ENCODE peak calls at places on chromosomes 2 and 18, in nine cellular contexts. P is prostate gland, J is testis, K is HCT116, G is Peyer's patch, U is gastrocnemius medialis, F is ovary, Q is IMR-90, A is heart left ventricle. O is an unnamed sample. For H3K36me3 and H3K9me3, the result is how much of the 10 kb centered on the place peaks cover.

GRCh38 chr2:238875161-238875530 is 27.3 kb downstream of the TWIST2 start:
- DNase-seq in P (no peak), J (no peak), K (no peak), G (no peak), U (no peak), F (no peak), Q (no peak), A (no peak), O (no peak)

GRCh38 chr2:27628767-27629709 is at the start of the genes CCDC121 and GPN1:
- DNase-seq in P (peak), J (peak), K (peak), G (peak), U (peak), F (peak), Q (peak), A (peak), O (peak)

GRCh38 chr2:105488198-105488757 is 89.4 kb upstream of the FHL2 start:
- DNase-seq in P (no peak), J (peak), K (no peak), G (no peak), U (peak), F (no peak), Q (no peak), A (peak), O (no peak)

GRCh38 chr2:101794141-101794540 is 96.6 kb downstream of the MAP4K4 start:
- DNase-seq in P (no peak), J (no peak), K (no peak), G (no peak), U (no peak), F (no peak), Q (no peak), A (no peak), O (no peak)

GRCh38 chr2:28394331-28394877 is 1.7 kb downstream of the FOSL2 start:
- DNase-seq in P (peak), J (peak), K (no peak), G (no peak), U (no peak), F (peak), Q (peak), A (peak), O (peak)

GRCh38 chr2:241507430-241508239 is 749 bp downstream of the STK25 start:
- DNase-seq in P (no peak), J (peak), K (no peak), G (no peak), U (no peak), F (peak), Q (peak), A (peak), O (peak)

GRCh38 chr2:233416706-233417105 is 62.4 kb downstream of the DGKD start:
- DNase-seq in P (no peak), J (peak), K (no peak), G (no peak), U (no peak), F (no peak), Q (no peak), A (no peak), O (peak)

GRCh38 chr2:185807351-185807750 is 68.7 kb downstream of the FSIP2 start:
- DNase-seq in P (no peak), J (no peak), K (no peak), G (no peak), U (no peak), F (no peak), Q (no peak), A (no peak), O (no peak)

GRCh38 chr2:204060896-204061640 is 124.5 kb downstream of the ICOS start:
- DNase-seq in P (no peak), J (no peak), K (no peak), G (no peak), U (no peak), F (no peak), Q (no peak), A (no peak), O (no peak)

GRCh38 chr2:8144131-8144631 is 537.7 kb upstream of the ID2 start:
- DNase-seq in P (no peak), J (no peak), K (no peak), G (no peak), U (no peak), F (no peak), Q (no peak), A (no peak), O (no peak)

GRCh38 chr2:45283764-45284620 is 274.7 kb upstream of the SIX2 start:
- DNase-seq in P (no peak), J (no peak), K (peak), G (no peak), U (no peak), F (no peak), Q (peak), A (no peak), O (no peak)

GRCh38 chr2:116952254-116952653 is 862.2 kb upstream of the DDX18 start:
- DNase-seq in P (no peak), J (peak), K (no peak), G (no peak), U (no peak), F (no peak), Q (no peak), A (no peak), O (no peak)

GRCh38 chr2:169038338-169038757 is 7.2 kb upstream of the ABCB11 start:
- DNase-seq in P (no peak), J (no peak), K (no peak), G (no peak), U (no peak), F (no peak), Q (no peak), A (no peak), O (no peak)

GRCh38 chr2:41926614-41927580 is 120.9 kb upstream of the PKDCC start:
- DNase-seq in P (no peak), J (no peak), K (no peak), G (no peak), U (peak), F (no peak), Q (no peak), A (no peak), O (no peak)

GRCh38 chr2:30612371-30612770 is 165.3 kb downstream of the LCLAT1 start:
- DNase-seq in P (no peak), J (no peak), K (no peak), G (no peak), U (no peak), F (no peak), Q (no peak), A (no peak), O (no peak)

GRCh38 chr2:217622205-217622621 is 380.6 kb downstream of the TNS1 start:
- DNase-seq in P (no peak), J (peak), K (no peak), G (no peak), U (no peak), F (peak), Q (peak), A (peak), O (no peak)

GRCh38 chr2:239793086-239793485 is 232.1 kb downstream of the NDUFA10 start:
- DNase-seq in P (no peak), J (no peak), K (no peak), G (no peak), U (no peak), F (no peak), Q (no peak), A (no peak), O (no peak)

GRCh38 chr18:24846133-24846532 is 385.7 kb downstream of the HRH4 start:
- DNase-seq in P (no peak), J (no peak), K (no peak), G (no peak), U (no peak), F (no peak), Q (no peak), A (no peak), O (no peak)

GRCh38 chr2:70626254-70626990 is 72.8 kb upstream of the TGFA start:
- DNase-seq in P (no peak), J (no peak), K (no peak), G (no peak), U (no peak), F (no peak), Q (no peak), A (no peak), O (no peak)

GRCh38 chr2:181774601-181775179 is 94.4 kb upstream of the NEUROD1 start:
- DNase-seq in P (no peak), J (no peak), K (no peak), G (no peak), U (no peak), F (no peak), Q (peak), A (no peak), O (no peak)

GRCh38 chr2:174023591-174024523 is 58.7 kb upstream of the SP3 start:
- DNase-seq in P (peak), J (no peak), K (peak), G (no peak), U (peak), F (no peak), Q (peak), A (peak), O (peak)

GRCh38 chr2:240912878-240913809 is 7.0 kb downstream of the CROCC2 start:
- DNase-seq in P (no peak), J (no peak), K (no peak), G (no peak), U (no peak), F (no peak), Q (peak), A (no peak), O (no peak)

GRCh38 chr2:24913896-24914295 is 6.1 kb downstream of the ADCY3 start:
- DNase-seq in P (no peak), J (no peak), K (no peak), G (no peak), U (no peak), F (no peak), Q (no peak), A (no peak), O (no peak)

GRCh38 chr2:237859533-237860272 is at the start of gene RAMP1:
- DNase-seq in P (peak), J (peak), K (no peak), G (no peak), U (peak), F (no peak), Q (peak), A (peak), O (no peak)

GRCh38 chr2:150630587-150631235 is 143.2 kb upstream of the RND3 start:
- DNase-seq in P (no peak), J (no peak), K (no peak), G (no peak), U (no peak), F (no peak), Q (peak), A (no peak), O (no peak)

GRCh38 chr2:26756337-26756736 is 7.7 kb upstream of the SLC35F6 start:
- DNase-seq in P (no peak), J (no peak), K (no peak), G (no peak), U (no peak), F (no peak), Q (no peak), A (no peak), O (no peak)

GRCh38 chr2:20752293-20752692 is 70.6 kb downstream of the LDAH start:
- DNase-seq in P (no peak), J (no peak), K (no peak), G (no peak), U (no peak), F (no peak), Q (no peak), A (no peak), O (no peak)

GRCh38 chr2:27640722-27641245 is 11.9 kb downstream of the GPN1 start:
- DNase-seq in P (no peak), J (no peak), K (no peak), G (no peak), U (no peak), F (no peak), Q (no peak), A (no peak), O (no peak)

GRCh38 chr2:83705146-83705545 is 753.9 kb downstream of the SUCLG1 start:
- DNase-seq in P (no peak), J (no peak), K (no peak), G (no peak), U (no peak), F (no peak), Q (no peak), A (no peak), O (no peak)

GRCh38 chr2:150097891-150098595 is 389.4 kb downstream of the RND3 start:
- DNase-seq in P (no peak), J (no peak), K (no peak), G (no peak), U (no peak), F (no peak), Q (peak), A (no peak), O (no peak)

DNA sequence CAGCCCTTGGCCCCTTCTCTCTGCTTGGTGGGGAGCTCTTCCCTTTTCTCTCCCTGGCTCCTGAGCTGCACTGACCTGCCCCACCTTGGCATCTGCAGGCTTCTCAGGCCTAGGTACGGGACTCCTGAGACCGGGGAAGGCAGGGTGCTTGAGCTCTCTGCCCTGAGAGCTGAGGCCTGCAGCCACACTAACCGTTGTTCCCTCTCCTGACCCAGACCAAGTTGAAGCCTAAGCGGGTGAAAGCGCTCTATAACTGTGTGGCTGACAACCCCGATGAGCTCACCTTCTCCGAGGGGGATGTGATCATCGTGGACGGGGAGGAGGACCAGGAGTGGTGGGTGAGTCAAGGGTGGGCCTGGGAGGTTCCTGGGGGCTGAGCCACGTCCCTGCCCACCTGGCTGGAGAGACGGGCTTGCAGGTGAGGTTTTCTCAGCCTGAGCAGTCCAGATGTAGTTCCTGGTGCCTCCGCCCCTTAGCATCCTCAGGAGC is 22.2 kb downstream of the ITGB1BP1 start:
- DNase-seq in P (no peak), J (no peak), K (no peak), G (no peak), U (no peak), F (no peak), Q (no peak), A (no peak), O (no peak)
- H3K36me3 ChIP-seq in P (under half), J (under half), K (under half), G (under half), U (under half), F (under half), Q (under half), A (half or more), O (under half)

DNA sequence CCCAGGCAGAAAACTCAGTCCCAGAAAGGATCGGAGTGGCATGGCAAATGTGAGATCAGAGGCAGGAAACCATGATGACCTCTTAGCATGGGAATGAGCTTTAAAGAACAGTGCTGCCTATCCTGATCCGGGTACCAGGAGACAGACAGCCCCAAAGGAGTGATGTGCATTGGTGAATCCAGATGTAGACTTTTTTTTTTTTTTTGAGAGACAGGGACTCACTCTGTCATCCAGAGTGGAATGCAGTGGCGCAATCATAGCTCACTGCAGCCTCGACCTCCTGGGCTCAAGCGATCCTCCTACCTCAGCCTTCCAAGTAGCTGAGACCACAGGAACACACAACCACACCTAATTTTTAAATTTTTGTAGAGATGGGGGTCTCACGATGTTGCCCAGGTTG is 122.7 kb downstream of the VAPA start:
- DNase-seq in P (no peak), J (no peak), K (no peak), G (no peak), U (no peak), F (no peak), Q (no peak), A (no peak), O (no peak)
- TF ChIP-seq POLR2A in P (no peak), J (no peak), K (no peak), G (no peak), U (no peak), F (no peak), Q (no peak), A (no peak), O (no peak)

DNA sequence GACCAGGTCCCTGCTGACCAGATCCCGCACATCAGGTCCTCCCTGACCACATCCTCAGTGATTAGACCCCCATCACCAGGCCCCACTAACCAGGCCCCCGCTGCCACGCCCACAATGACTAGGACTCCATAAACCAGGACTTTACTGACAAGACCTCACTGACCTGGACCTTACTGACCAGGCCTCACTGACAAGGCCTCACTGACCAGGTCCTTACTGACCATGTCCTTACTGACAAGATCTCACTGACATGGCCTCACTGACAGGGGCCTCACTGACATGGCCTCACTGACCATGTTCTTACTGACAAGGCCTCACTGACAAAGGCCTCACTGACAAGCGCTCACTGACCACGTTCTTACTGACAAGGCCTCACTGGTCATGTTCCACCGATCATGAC is 107.9 kb upstream of the TEKT4 start:
- DNase-seq in P (no peak), J (no peak), K (no peak), G (no peak), U (no peak), F (no peak), Q (no peak), A (no peak), O (no peak)
- H3K9me3 ChIP-seq in P (under half), J (under half), K (under half), G (under half), U (under half), F (under half), Q (under half), A (under half), O (under half)

DNA sequence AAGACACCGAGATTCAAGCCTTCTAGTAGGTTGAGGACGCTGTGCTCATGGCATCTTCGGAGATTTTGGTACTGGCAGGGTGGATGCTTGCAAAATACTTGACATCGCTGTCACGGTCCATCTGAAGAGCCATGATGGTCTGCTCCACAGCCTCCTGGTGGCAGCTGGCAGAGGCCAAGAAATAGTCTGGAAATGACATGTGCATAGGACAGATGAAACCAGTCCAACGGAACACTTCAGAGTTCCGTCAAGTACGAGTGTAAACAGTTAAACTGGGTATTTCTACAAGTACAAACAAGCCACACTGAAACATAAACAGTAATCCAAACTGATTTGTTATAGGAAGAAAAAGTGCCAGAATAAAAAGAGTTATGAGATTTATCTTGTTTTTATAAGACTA is 66.6 kb downstream of the PPP4R1 start:
- DNase-seq in P (no peak), J (no peak), K (no peak), G (no peak), U (no peak), F (no peak), Q (no peak), A (no peak), O (no peak)
- H3K36me3 ChIP-seq in P (under half), J (under half), K (under half), G (half or more), U (under half), F (under half), Q (half or more), A (half or more), O (under half)

DNA sequence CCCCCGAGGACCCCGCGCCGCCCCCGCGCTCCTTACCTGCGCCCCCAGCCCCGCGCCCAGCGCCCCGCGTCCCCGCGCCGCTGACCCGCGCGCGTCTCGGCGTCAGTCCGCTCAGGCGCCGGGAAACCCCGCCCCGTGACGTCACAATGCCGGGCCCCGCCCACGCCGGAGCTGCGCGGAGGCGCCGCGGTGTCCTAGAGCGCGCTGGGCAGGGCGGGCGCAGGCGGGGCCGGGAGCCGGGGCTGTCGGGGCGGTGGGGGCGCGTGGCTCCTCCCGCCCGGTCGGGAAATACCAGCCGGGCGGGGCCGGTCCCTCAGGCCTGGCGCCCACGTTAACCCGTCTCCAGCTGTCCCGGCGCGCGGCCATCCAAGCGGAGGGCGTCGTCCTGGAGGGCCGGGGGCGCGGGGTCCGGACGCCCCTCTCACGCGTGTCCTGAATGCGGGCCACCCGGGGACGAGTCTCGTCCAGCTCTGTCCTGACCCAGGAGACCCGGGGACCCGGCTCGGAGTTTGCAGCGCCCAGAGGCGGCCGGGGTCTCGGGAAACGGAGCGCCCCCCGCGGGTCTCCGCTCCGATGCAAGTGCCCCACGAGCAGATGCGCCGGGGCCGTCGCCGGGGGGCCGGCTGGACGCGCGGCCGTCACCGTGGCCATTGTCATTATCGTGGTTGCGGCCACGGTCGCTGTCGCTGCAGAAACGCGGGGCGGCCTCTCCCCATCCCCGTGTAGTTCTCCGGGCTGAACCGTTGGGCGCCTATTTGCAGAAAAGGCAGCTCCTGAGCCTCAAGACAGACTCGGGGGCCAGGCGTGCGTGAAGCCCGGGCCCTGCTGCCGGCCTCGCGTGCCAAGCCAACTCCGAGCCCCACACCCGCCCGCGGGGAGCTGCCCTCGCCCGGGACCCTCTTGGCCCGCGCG is at the start of gene SLC66A2:
- DNase-seq in P (peak), J (peak), K (peak), G (peak), U (peak), F (peak), Q (peak), A (peak), O (peak)
- TF ChIP-seq POLR2A in P (peak), J (peak), K (no peak), G (peak), U (peak), F (peak), Q (peak), A (peak), O (peak)

GRCh38 chr2:95272781-95273180 is 1.5 kb upstream of the PROM2 start:
- DNase-seq in P (no peak), J (peak), K (no peak), G (no peak), U (no peak), F (no peak), Q (no peak), A (no peak), O (no peak)

GRCh38 chr2:95270541-95271081 is 3.6 kb upstream of the PROM2 start:
- DNase-seq in P (peak), J (peak), K (no peak), G (peak), U (no peak), F (no peak), Q (no peak), A (no peak), O (no peak)

GRCh38 chr2:95271381-95271971 is 2.8 kb upstream of the PROM2 start:
- DNase-seq in P (peak), J (no peak), K (no peak), G (no peak), U (no peak), F (no peak), Q (no peak), A (no peak), O (no peak)

GRCh38 chr2:95273911-95274290 is 348 bp upstream of the PROM2 start:
- DNase-seq in P (no peak), J (no peak), K (no peak), G (no peak), U (no peak), F (peak), Q (no peak), A (no peak), O (no peak)

GRCh38 chr2:95272299-95272751 is 1.9 kb upstream of the PROM2 start:
- DNase-seq in P (peak), J (peak), K (no peak), G (no peak), U (no peak), F (no peak), Q (no peak), A (no peak), O (no peak)
- H3K9me3 ChIP-seq in P (under half), J (under half), K (under half), G (under half), U (under half), F (under half), Q (under half), A (under half), O (under half)